ENCODE peak calls at places on chromosomes 3 and 15, in eight cellular contexts. M is heart right ventricle; N is stimulated activated naive CD8-positive, alpha-beta T cell treated with anti-CD3 and anti-CD28 coated beads, Interleukin-15, Interleukin-2, amounts not matched to agents 100 U/mL and 50 U/mL, for 24 hours; J is CD4-positive, alpha-beta T cell; K is GM12878; Z is left lung; L is mucosa of descending colon; B is naive thymus-derived CD4-positive, alpha-beta T cell. X is an unnamed sample.

GRCh38 chr15:74433592-74434259 is at the start of gene SEMA7A:
- ATAC-seq in M (peak; percentile 93), K (peak; percentile 81), Z (peak; percentile 95), L (peak; percentile 91), B (peak; percentile 87), J (peak; percentile 77), N (peak; percentile 80), X (peak; percentile 77)

GRCh38 chr15:45657769-45658545 is 23.1 kb downstream of the SQOR start:
- ATAC-seq in Z (peak; percentile 61), N (no peak), B (no peak), M (no peak), L (peak; percentile 81), J (no peak), K (no peak), X (no peak)

GRCh38 chr15:93610944-93611343 is 521.9 kb upstream of the RGMA start:
- ATAC-seq in M (peak; percentile 27), N (no peak), L (no peak), J (no peak), K (no peak), B (no peak), Z (no peak), X (no peak)

GRCh38 chr3:172217877-172218276 is 178.5 kb downstream of the FNDC3B start:
- ATAC-seq in L (no peak), N (no peak), K (no peak), B (no peak), J (no peak), Z (no peak), M (no peak), X (no peak)

GRCh38 chr15:68205949-68206539 is 912 bp upstream of the CALML4 start:
- ATAC-seq in M (peak; percentile 53), K (no peak), B (peak; percentile 30), N (no peak), J (no peak), L (peak; percentile 88), Z (peak; percentile 82), X (peak; percentile 51)

GRCh38 chr3:17119198-17120072 is 234.7 kb downstream of the PLCL2 start:
- ATAC-seq in J (no peak), Z (no peak), K (no peak), N (no peak), B (no peak), M (no peak), L (no peak), X (no peak)

GRCh38 chr3:123723527-123724168 is 138.8 kb upstream of the HACD2 start:
- ATAC-seq in J (peak; percentile 65), B (peak; percentile 68), M (no peak), K (peak; percentile 90), L (peak; percentile 85), Z (peak; percentile 78), N (no peak), X (peak; percentile 73)

GRCh38 chr3:107345968-107346367 is 31.3 kb upstream of the CCDC54 start:
- ATAC-seq in M (no peak), J (no peak), B (no peak), N (no peak), K (no peak), Z (no peak), L (no peak), X (no peak)

GRCh38 chr3:141830508-141830907 is 45.9 kb upstream of the ATP1B3 start:
- ATAC-seq in Z (no peak), M (no peak), K (no peak), J (no peak), B (no peak), N (no peak), L (no peak), X (peak; percentile 93)

GRCh38 chr3:11221818-11222217 is 50.4 kb upstream of the ATG7 start:
- ATAC-seq in L (no peak), K (no peak), Z (no peak), B (no peak), J (no peak), M (no peak), N (no peak), X (no peak)

GRCh38 chr3:183158552-183159006 is 4.0 kb downstream of the LAMP3 start:
- ATAC-seq in K (peak; percentile 71), J (no peak), L (no peak), N (peak; percentile 75), M (no peak), Z (peak; percentile 3), B (no peak), X (no peak)

GRCh38 chr3:130258532-130258952 is 86.9 kb upstream of the COL6A5 start:
- ATAC-seq in Z (peak; percentile 51), N (no peak), B (no peak), L (no peak), M (peak; percentile 77), J (no peak), K (no peak), X (peak; percentile 54)

GRCh38 chr3:72177075-72178050 is 392.4 kb upstream of the PROK2 start:
- ATAC-seq in B (peak; percentile 37), M (peak; percentile 71), K (peak; percentile 64), N (peak; percentile 19), Z (peak; percentile 83), J (no peak), L (peak; percentile 46), X (peak; percentile 15)

X was measured in esophagus mucosa.